ENCODE peak calls at places on chromosomes 5 and 9, in ten cellular contexts. I is A549, R is dorsolateral prefrontal cortex, L is cardiac fibroblast, H is gastrocnemius medialis, P is type B pancreatic cell, X is cardiac muscle cell, C is NB4, U is AG09319, B is OCI-LY7. Z is an unnamed sample.

GRCh38 chr9:113589407-113589806 is 125.9 kb downstream of the RGS3 start:
- DNase-seq in I (no peak), R (no peak), L (no peak), H (no peak), P (no peak), X (no peak), C (no peak), U (no peak), B (no peak), Z (no peak)

GRCh38 chr5:179132586-179133355 is 72.6 kb downstream of the ZNF354C start:
- DNase-seq in I (no peak), R (no peak), L (no peak), H (no peak), P (no peak), X (no peak), C (no peak), U (no peak), B (no peak), Z (no peak)

GRCh38 chr5:173101245-173101644 is 43.1 kb upstream of the BNIP1 start:
- DNase-seq in I (no peak), R (no peak), L (no peak), H (no peak), P (no peak), X (no peak), C (no peak), U (no peak), B (no peak), Z (no peak)

GRCh38 chr9:117887383-117887782 is 183.2 kb downstream of the TLR4 start:
- DNase-seq in I (no peak), R (no peak), L (no peak), H (no peak), P (no peak), X (no peak), C (no peak), U (no peak), B (no peak), Z (no peak)

GRCh38 chr5:150155258-150156032 is at the start of gene PDGFRB:
- DNase-seq in I (no peak), R (peak; percentile 72), L (peak; percentile 98), H (peak; percentile 84), P (peak; percentile 87), X (peak; percentile 97), C (no peak), U (peak; percentile 93), B (no peak), Z (peak; percentile 83)

GRCh38 chr5:173328896-173329369 is 719 bp upstream of the STC2 start:
- DNase-seq in I (peak; percentile 47), R (no peak), L (peak; percentile 64), H (peak; percentile 51), P (no peak), X (peak; percentile 63), C (peak; percentile 43), U (no peak), B (no peak), Z (peak; percentile 77)

GRCh38 chr5:56639491-56639890 is 175.9 kb upstream of the MAP3K1 start:
- DNase-seq in I (no peak), R (no peak), L (no peak), H (no peak), P (no peak), X (no peak), C (no peak), U (no peak), B (no peak), Z (no peak)

GRCh38 chr5:2013301-2014057 is 130.8 kb upstream of the IRX4 start:
- DNase-seq in I (no peak), R (no peak), L (no peak), H (no peak), P (no peak), X (no peak), C (peak; percentile 29), U (no peak), B (no peak), Z (no peak)

GRCh38 chr5:146965781-146966659 is 87.5 kb upstream of the PPP2R2B start:
- DNase-seq in I (peak; percentile 30), R (no peak), L (peak; percentile 84), H (peak; percentile 23), P (peak; percentile 72), X (peak; percentile 86), C (peak; percentile 68), U (peak; percentile 38), B (peak; percentile 70), Z (peak; percentile 81)

GRCh38 chr5:139925650-139926640 is 117.2 kb downstream of the NRG2 start:
- DNase-seq in I (no peak), R (no peak), L (no peak), H (no peak), P (no peak), X (no peak), C (no peak), U (no peak), B (no peak), Z (no peak)

GRCh38 chr5:1783214-1783551 is 16.5 kb downstream of the MRPL36 start:
- DNase-seq in I (no peak), R (no peak), L (no peak), H (no peak), P (no peak), X (no peak), C (no peak), U (no peak), B (no peak), Z (no peak)

GRCh38 chr9:89771205-89771604 is 166.4 kb downstream of the GADD45G start:
- DNase-seq in I (no peak), R (no peak), L (no peak), H (no peak), P (no peak), X (no peak), C (no peak), U (no peak), B (no peak), Z (no peak)

GRCh38 chr5:63245271-63245670 is 666.7 kb downstream of the LRRC70 start:
- DNase-seq in I (no peak), R (no peak), L (peak; percentile 27), H (no peak), P (no peak), X (peak; percentile 54), C (no peak), U (no peak), B (no peak), Z (no peak)

GRCh38 chr5:149939572-149939971 is 5.0 kb downstream of the PDE6A start:
- DNase-seq in I (no peak), R (no peak), L (peak; percentile 22), H (no peak), P (no peak), X (no peak), C (peak; percentile 66), U (no peak), B (no peak), Z (no peak)

GRCh38 chr5:138177936-138178515 is 404 bp downstream of the BRD8 start:
- DNase-seq in I (peak; percentile 43), R (peak; percentile 43), L (peak; percentile 38), H (no peak), P (no peak), X (peak; percentile 27), C (peak; percentile 39), U (no peak), B (peak; percentile 49), Z (peak; percentile 9)

GRCh38 chr5:39283231-39283818 is 64.0 kb upstream of the FYB1 start:
- DNase-seq in I (peak; percentile 65), R (no peak), L (peak; percentile 81), H (no peak), P (no peak), X (peak; percentile 83), C (peak; percentile 81), U (peak; percentile 36), B (peak; percentile 21), Z (peak; percentile 75)

GRCh38 chr9:11973011-11973410 is 720.2 kb upstream of the TYRP1 start:
- DNase-seq in I (no peak), R (no peak), L (no peak), H (no peak), P (no peak), X (no peak), C (no peak), U (no peak), B (no peak), Z (no peak)

GRCh38 chr9:137535120-137535428 is 15.1 kb downstream of the PNPLA7 start:
- DNase-seq in I (no peak), R (no peak), L (no peak), H (no peak), P (no peak), X (no peak), C (no peak), U (no peak), B (no peak), Z (no peak)
- TF ChIP-seq CTCF in I (no peak), R (no peak), L (no peak), H (no peak), P (no peak), X (no peak), C (no peak), U (no peak), B (peak; percentile 8), Z (peak; percentile 13)

DNA sequence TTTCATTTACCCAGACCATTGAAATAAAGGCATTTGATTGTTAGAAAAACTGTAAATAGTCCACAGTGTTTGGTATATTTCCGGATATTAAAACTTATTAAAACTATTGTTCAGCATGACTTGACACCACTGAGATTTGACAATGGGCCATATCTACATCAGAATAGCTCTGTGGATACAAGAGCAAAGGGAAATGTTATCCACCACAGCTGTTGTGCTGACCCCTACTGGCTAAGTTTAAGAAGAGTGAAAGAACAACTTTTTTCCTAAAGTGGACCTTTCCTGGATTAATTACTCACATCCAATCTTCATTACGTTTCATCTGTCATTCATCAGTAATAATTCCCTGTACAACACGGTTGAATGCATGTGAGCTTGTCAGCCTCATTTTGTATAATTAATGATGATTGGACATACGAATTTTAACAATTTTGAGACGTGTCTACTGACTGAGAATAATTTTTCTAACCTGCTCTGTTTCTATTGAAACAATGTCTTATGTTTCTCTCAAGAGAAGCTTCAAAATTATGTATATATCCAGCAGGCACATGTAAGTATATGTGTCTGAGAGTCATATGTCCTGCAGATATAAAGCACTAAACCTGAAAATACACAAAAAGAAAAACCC is 1952.5 kb downstream of the MAT2B start:
- DNase-seq in I (no peak), R (no peak), L (peak; percentile 65), H (no peak), P (no peak), X (peak; percentile 62), C (peak; percentile 74), U (no peak), B (peak; percentile 1), Z (no peak)
- TF ChIP-seq CTCF in I (peak; percentile 21), R (peak; percentile 27), L (peak; percentile 19), H (no peak), P (peak; percentile 79), X (peak; percentile 61), C (peak; percentile 46), U (peak; percentile 17), B (peak; percentile 74), Z (peak; percentile 57)

GRCh38 chr9:131366745-131367401 is 27.0 kb upstream of the PRRC2B start:
- DNase-seq in I (peak; percentile 65), R (no peak), L (peak; percentile 85), H (no peak), P (no peak), X (peak; percentile 81), C (peak; percentile 47), U (peak; percentile 57), B (peak; percentile 68), Z (peak; percentile 54)
- TF ChIP-seq CTCF in I (peak; percentile 47), R (no peak), L (peak; percentile 38), H (peak; percentile 35), P (peak; percentile 61), X (peak; percentile 54), C (no peak), U (peak; percentile 54), B (peak; percentile 77), Z (peak; percentile 53)

DNA sequence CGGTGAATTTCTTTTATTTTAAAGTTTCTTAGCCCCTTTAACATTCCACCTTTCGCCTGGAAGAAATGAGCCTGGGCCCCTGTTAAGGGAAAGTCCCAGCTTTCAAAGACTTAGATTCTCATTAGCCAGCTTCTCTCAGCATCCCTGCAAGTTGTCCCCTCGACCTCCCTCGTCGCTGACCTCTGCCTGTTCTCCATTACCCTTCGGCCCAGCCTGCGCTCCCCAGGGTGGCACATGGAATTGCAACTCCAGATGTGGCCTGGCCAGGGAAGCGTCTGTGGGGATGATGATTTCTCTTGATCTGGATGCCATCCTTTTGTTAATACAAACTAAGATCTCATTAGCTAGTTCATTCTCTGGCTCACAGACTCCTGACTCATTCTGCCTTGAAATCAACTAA is 43.4 kb upstream of the FANCC start:
- DNase-seq in I (no peak), R (no peak), L (no peak), H (no peak), P (no peak), X (no peak), C (no peak), U (no peak), B (no peak), Z (no peak)
- TF ChIP-seq CTCF in I (no peak), R (no peak), L (no peak), H (no peak), P (peak; percentile 17), X (no peak), C (no peak), U (no peak), B (no peak), Z (no peak)